ENCODE peak calls at places on chromosomes 5 and 9, in ten cellular contexts. One of them, this sample, is unnamed.

GRCh38 chr9:33051149-33051548 is 25.3 kb downstream of the SMU1 start:
- DNase-seq in anterior cingulate cortex: no peak
- DNase-seq in nephron progenitor cell: no peak
- DNase-seq in AG04450: no peak
- DNase-seq in GM13977: no peak
- DNase-seq in central memory CD4-positive, alpha-beta T cell: no peak
- DNase-seq in NCI-H1092: no peak
- DNase-seq in substantia nigra: no peak
- DNase-seq in GM04503: no peak
- DNase-seq in activated naive CD4-positive, alpha-beta T cell treated with anti-CD3 and anti-CD28 coated beads, Interleukin-2, amount 50 U/mL, for 16 hours: no peak
- DNase-seq in this sample: no peak

GRCh38 chr9:90773593-90773992 is 28.0 kb upstream of the SYK start:
- DNase-seq in anterior cingulate cortex: no peak
- DNase-seq in nephron progenitor cell: no peak
- DNase-seq in GM04503: no peak
- DNase-seq in AG04450: no peak
- DNase-seq in activated naive CD4-positive, alpha-beta T cell treated with anti-CD3 and anti-CD28 coated beads, Interleukin-2, amount 50 U/mL, for 16 hours: no peak
- DNase-seq in GM13977: no peak
- DNase-seq in central memory CD4-positive, alpha-beta T cell: no peak
- DNase-seq in NCI-H1092: no peak
- DNase-seq in substantia nigra: no peak
- DNase-seq in this sample: no peak

GRCh38 chr9:110114086-110114887 is 93.7 kb downstream of the C9orf152 start:
- DNase-seq in nephron progenitor cell: no peak
- DNase-seq in substantia nigra: no peak
- DNase-seq in anterior cingulate cortex: no peak
- DNase-seq in NCI-H1092: no peak
- DNase-seq in GM04503: no peak
- DNase-seq in AG04450: no peak
- DNase-seq in GM13977: no peak
- DNase-seq in central memory CD4-positive, alpha-beta T cell: no peak
- DNase-seq in activated naive CD4-positive, alpha-beta T cell treated with anti-CD3 and anti-CD28 coated beads, Interleukin-2, amount 50 U/mL, for 16 hours: no peak
- DNase-seq in this sample: no peak

GRCh38 chr9:32550609-32551490 is 1.3 kb upstream of the SMIM27 start:
- DNase-seq in central memory CD4-positive, alpha-beta T cell: peak; percentile 96
- DNase-seq in GM04503: no peak
- DNase-seq in NCI-H1092: peak; percentile 98
- DNase-seq in AG04450: peak; percentile 86
- DNase-seq in nephron progenitor cell: peak; percentile 98
- DNase-seq in GM13977: peak; percentile 98
- DNase-seq in anterior cingulate cortex: peak; percentile 91
- DNase-seq in activated naive CD4-positive, alpha-beta T cell treated with anti-CD3 and anti-CD28 coated beads, Interleukin-2, amount 50 U/mL, for 16 hours: peak; percentile 93
- DNase-seq in substantia nigra: peak; percentile 92
- DNase-seq in this sample: peak; percentile 71

GRCh38 chr9:110095776-110096175 is 112.2 kb downstream of the C9orf152 start:
- DNase-seq in NCI-H1092: no peak
- DNase-seq in GM04503: no peak
- DNase-seq in AG04450: no peak
- DNase-seq in central memory CD4-positive, alpha-beta T cell: no peak
- DNase-seq in substantia nigra: no peak
- DNase-seq in nephron progenitor cell: no peak
- DNase-seq in GM13977: no peak
- DNase-seq in anterior cingulate cortex: no peak
- DNase-seq in activated naive CD4-positive, alpha-beta T cell treated with anti-CD3 and anti-CD28 coated beads, Interleukin-2, amount 50 U/mL, for 16 hours: no peak
- DNase-seq in this sample: no peak

GRCh38 chr5:19388391-19388790 is 599.6 kb downstream of the CDH18 start:
- DNase-seq in nephron progenitor cell: no peak
- DNase-seq in NCI-H1092: no peak
- DNase-seq in GM13977: no peak
- DNase-seq in central memory CD4-positive, alpha-beta T cell: no peak
- DNase-seq in anterior cingulate cortex: no peak
- DNase-seq in activated naive CD4-positive, alpha-beta T cell treated with anti-CD3 and anti-CD28 coated beads, Interleukin-2, amount 50 U/mL, for 16 hours: no peak
- DNase-seq in AG04450: no peak
- DNase-seq in GM04503: no peak
- DNase-seq in substantia nigra: no peak
- DNase-seq in this sample: no peak

GRCh38 chr9:112754578-112754977 is 4.0 kb downstream of the SNX30 start:
- DNase-seq in central memory CD4-positive, alpha-beta T cell: peak; percentile 74
- DNase-seq in AG04450: no peak
- DNase-seq in anterior cingulate cortex: no peak
- DNase-seq in GM04503: no peak
- DNase-seq in GM13977: peak; percentile 35
- DNase-seq in activated naive CD4-positive, alpha-beta T cell treated with anti-CD3 and anti-CD28 coated beads, Interleukin-2, amount 50 U/mL, for 16 hours: no peak
- DNase-seq in substantia nigra: no peak
- DNase-seq in NCI-H1092: no peak
- DNase-seq in nephron progenitor cell: no peak
- DNase-seq in this sample: no peak

GRCh38 chr9:81605154-81605670 is 84.1 kb downstream of the TLE1 start:
- DNase-seq in nephron progenitor cell: no peak
- DNase-seq in activated naive CD4-positive, alpha-beta T cell treated with anti-CD3 and anti-CD28 coated beads, Interleukin-2, amount 50 U/mL, for 16 hours: no peak
- DNase-seq in AG04450: no peak
- DNase-seq in NCI-H1092: no peak
- DNase-seq in GM13977: no peak
- DNase-seq in GM04503: no peak
- DNase-seq in substantia nigra: no peak
- DNase-seq in central memory CD4-positive, alpha-beta T cell: no peak
- DNase-seq in anterior cingulate cortex: no peak
- DNase-seq in this sample: no peak

GRCh38 chr9:90053027-90053426 is 448.2 kb downstream of the GADD45G start:
- DNase-seq in GM13977: no peak
- DNase-seq in NCI-H1092: no peak
- DNase-seq in anterior cingulate cortex: no peak
- DNase-seq in GM04503: no peak
- DNase-seq in central memory CD4-positive, alpha-beta T cell: no peak
- DNase-seq in activated naive CD4-positive, alpha-beta T cell treated with anti-CD3 and anti-CD28 coated beads, Interleukin-2, amount 50 U/mL, for 16 hours: no peak
- DNase-seq in AG04450: no peak
- DNase-seq in nephron progenitor cell: peak; percentile 15
- DNase-seq in substantia nigra: no peak
- DNase-seq in this sample: no peak

GRCh38 chr9:120441446-120442279 is 138.3 kb downstream of the CDK5RAP2 start:
- DNase-seq in GM04503: peak; percentile 57
- DNase-seq in GM13977: no peak
- DNase-seq in substantia nigra: no peak
- DNase-seq in NCI-H1092: no peak
- DNase-seq in AG04450: peak; percentile 47
- DNase-seq in nephron progenitor cell: no peak
- DNase-seq in activated naive CD4-positive, alpha-beta T cell treated with anti-CD3 and anti-CD28 coated beads, Interleukin-2, amount 50 U/mL, for 16 hours: no peak
- DNase-seq in central memory CD4-positive, alpha-beta T cell: no peak
- DNase-seq in anterior cingulate cortex: no peak
- DNase-seq in this sample: no peak

GRCh38 chr9:120336021-120336752 is 243.8 kb downstream of the CDK5RAP2 start:
- DNase-seq in nephron progenitor cell: no peak
- DNase-seq in anterior cingulate cortex: no peak
- DNase-seq in central memory CD4-positive, alpha-beta T cell: no peak
- DNase-seq in substantia nigra: peak; percentile 10
- DNase-seq in AG04450: no peak
- DNase-seq in GM04503: no peak
- DNase-seq in NCI-H1092: no peak
- DNase-seq in GM13977: no peak
- DNase-seq in activated naive CD4-positive, alpha-beta T cell treated with anti-CD3 and anti-CD28 coated beads, Interleukin-2, amount 50 U/mL, for 16 hours: no peak
- DNase-seq in this sample: no peak

GRCh38 chr9:137161558-137162483 is 8.0 kb downstream of the LRRC26 start:
- DNase-seq in activated naive CD4-positive, alpha-beta T cell treated with anti-CD3 and anti-CD28 coated beads, Interleukin-2, amount 50 U/mL, for 16 hours: no peak
- DNase-seq in AG04450: no peak
- DNase-seq in substantia nigra: no peak
- DNase-seq in central memory CD4-positive, alpha-beta T cell: no peak
- DNase-seq in anterior cingulate cortex: no peak
- DNase-seq in GM04503: no peak
- DNase-seq in NCI-H1092: no peak
- DNase-seq in GM13977: peak; percentile 61
- DNase-seq in nephron progenitor cell: peak; percentile 34
- DNase-seq in this sample: no peak